ENCODE peak calls at places on chromosomes 13 and 19, in five cellular contexts. E, I, R, X and Q are unnamed samples.

GRCh38 chr19:14432817-14433453 is at the start of gene PKN1:
- DNase-seq in X (no peak), I (peak), R (no peak), E (peak), Q (no peak)

GRCh38 chr13:49214917-49215376 is 5.2 kb upstream of the MLNR start:
- DNase-seq in E (peak), X (peak), I (no peak), R (peak), Q (no peak)

GRCh38 chr13:97298816-97299215 is 76.7 kb downstream of the MBNL2 start:
- DNase-seq in R (peak), E (no peak), I (no peak), X (no peak), Q (no peak)

GRCh38 chr13:98429531-98429930 is 147.4 kb downstream of the STK24 start:
- DNase-seq in X (no peak), R (no peak), E (peak), I (no peak), Q (no peak)

GRCh38 chr19:11378319-11379189 is 4.1 kb downstream of the SWSAP1 start:
- DNase-seq in X (peak), E (peak), R (peak), I (peak), Q (peak)

GRCh38 chr19:32392142-32392541 is 13.4 kb upstream of the DPY19L3 start:
- DNase-seq in X (no peak), E (no peak), I (no peak), R (no peak), Q (no peak)

GRCh38 chr19:45765365-45766292 is 3.4 kb downstream of the SIX5 start:
- DNase-seq in X (no peak), E (no peak), I (peak), R (no peak), Q (no peak)

GRCh38 chr19:38004100-38004504 is 97.1 kb downstream of the SIPA1L3 start:
- DNase-seq in R (peak), X (no peak), I (no peak), E (no peak), Q (no peak)

GRCh38 chr13:41496420-41497234 is 39.3 kb downstream of the RGCC start:
- DNase-seq in X (no peak), R (peak), I (no peak), E (no peak), Q (no peak)

GRCh38 chr13:47794963-47795362 is 206.1 kb downstream of the SUCLA2 start:
- DNase-seq in E (no peak), R (no peak), I (no peak), X (no peak), Q (no peak)

GRCh38 chr19:16779539-16780163 is 49.5 kb upstream of the SIN3B start:
- DNase-seq in R (no peak), E (no peak), X (no peak), I (no peak), Q (no peak)

GRCh38 chr13:97344250-97345175 is 89.5 kb upstream of the RAP2A start:
- DNase-seq in R (peak), X (peak), I (peak), E (peak), Q (no peak)

GRCh38 chr19:51372649-51373504 is at the start of gene NKG7:
- DNase-seq in I (no peak), X (no peak), E (no peak), R (no peak), Q (no peak)
- H3K4me3 ChIP-seq in I (no peak), X (no peak), E (no peak), R (no peak), Q (no peak)

DNA sequence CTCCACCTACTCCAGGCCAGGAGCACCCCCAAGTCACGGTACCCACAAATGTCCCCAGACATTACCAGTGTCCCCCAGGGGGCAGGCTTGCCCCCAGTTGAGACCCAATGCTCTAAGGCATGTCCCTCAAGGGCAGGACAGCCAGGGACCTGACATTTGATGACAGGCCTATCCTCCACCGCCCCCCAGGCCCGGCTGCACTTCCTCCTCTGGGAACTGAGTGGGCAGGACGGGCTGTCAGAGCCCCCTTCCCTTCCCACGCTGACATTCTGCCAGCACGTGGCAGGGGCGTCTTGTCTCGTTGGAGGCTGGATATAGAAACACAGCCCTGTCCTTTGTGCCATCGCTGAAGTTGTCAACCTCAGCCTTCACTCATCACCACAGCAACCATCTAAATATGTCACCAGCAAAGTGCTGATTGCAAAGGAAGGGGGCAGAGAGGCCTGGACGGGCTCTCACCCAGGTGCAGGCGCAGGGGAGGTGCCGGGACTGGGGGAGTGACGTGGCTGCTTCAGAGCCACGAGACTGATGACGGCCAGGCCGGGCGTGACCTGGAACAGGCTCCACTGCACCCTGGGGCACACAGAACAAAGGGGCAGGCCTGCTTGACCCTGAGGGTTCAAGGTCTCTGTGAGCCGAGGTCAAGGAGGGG is 38.4 kb downstream of the GNG7 start:
- DNase-seq in X (no peak), I (no peak), R (no peak), E (no peak), Q (no peak)
- TF ChIP-seq CTCF in X (no peak), I (no peak), R (peak), E (no peak), Q (no peak)

DNA sequence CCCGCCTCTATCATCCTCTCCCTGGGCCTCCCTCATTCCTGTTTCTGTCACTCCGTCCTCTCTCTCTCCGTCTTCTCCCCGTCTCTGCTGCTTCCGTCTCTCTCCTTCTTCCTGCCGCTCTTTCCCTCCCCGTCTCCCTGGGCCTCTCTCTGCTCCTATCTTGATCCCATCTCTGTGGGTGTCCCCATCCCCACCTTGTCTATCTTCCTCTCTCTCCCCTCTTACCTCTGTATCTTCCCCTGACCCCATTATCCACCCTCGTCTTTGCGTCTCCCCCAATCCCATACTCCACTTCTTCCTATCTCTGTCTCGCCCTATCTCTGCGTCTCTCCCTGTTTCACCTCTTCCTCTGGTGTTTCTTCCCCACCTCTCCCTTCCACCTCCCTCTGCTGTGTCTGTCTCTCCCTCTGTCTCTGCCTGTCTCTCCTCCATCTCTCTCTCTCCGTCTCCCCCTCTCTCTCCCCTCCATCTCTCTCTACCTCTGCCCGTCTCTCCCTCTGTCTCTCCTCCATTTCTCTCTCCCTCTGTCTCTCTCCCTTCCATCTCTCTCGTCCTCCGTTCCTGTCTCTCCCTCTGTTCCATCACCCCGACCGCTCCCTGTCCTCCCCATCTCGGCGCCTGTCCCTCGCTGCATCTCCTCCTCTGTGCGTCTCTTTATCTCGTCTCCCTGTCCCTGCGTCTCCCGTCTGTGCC is 4.3 kb downstream of the GRIN2D start:
- DNase-seq in I (no peak), E (no peak), R (no peak), X (no peak), Q (no peak)
- H3K4me3 ChIP-seq in I (no peak), E (no peak), R (peak), X (peak), Q (peak)

GRCh38 chr13:106683179-106683578 is 115.2 kb upstream of the ARGLU1 start:
- DNase-seq in I (no peak), X (no peak), E (no peak), R (no peak), Q (no peak)
- TF ChIP-seq CTCF in I (no peak), X (no peak), E (no peak), R (no peak), Q (no peak)

GRCh38 chr13:100532090-100532766 is 56.4 kb downstream of the GGACT start:
- DNase-seq in E (no peak), I (no peak), X (no peak), R (no peak), Q (peak)

GRCh38 chr13:100533588-100534041 is 55.0 kb downstream of the GGACT start:
- DNase-seq in R (no peak), I (no peak), X (no peak), E (no peak), Q (peak)

GRCh38 chr13:100534911-100535310 is 53.7 kb downstream of the GGACT start:
- DNase-seq in X (no peak), E (no peak), I (no peak), R (no peak), Q (no peak)

GRCh38 chr13:100534147-100534818 is 54.3 kb downstream of the GGACT start:
- DNase-seq in R (no peak), I (no peak), E (no peak), X (no peak), Q (peak)

DNA sequence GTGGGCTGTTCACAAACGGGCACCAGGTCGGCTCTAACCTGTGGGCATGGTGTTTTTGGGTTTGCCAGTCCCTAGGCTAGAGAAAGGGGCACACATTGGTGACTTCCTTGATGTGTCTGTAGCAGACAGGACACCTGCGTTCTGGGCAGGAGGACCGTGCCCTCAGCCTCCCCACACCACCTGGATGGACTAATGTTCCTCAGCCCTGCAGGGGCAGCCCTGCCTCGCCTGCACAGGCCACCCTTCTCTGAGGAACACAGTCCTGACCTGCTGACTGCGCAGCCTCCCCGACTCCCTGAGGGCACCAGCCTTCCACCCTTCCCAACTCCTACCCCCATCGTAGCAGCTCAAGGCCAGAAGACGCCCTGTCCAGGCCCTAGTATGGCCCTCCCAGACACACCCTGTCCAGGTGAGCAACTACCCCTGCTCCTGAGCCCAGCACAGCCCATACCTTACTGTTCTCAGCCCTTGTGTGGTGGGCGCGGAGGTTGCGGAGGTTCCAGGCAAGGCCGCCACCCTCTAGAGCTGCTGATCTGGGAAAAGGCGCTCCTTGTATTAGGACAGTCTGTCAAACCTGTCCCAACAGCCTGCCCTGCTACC is 55.7 kb downstream of the GGACT start:
- DNase-seq in R (no peak), I (no peak), X (no peak), E (no peak), Q (peak)
- H3K4me3 ChIP-seq in R (no peak), I (no peak), X (no peak), E (no peak), Q (no peak)

GRCh38 chr13:77309254-77309653 is 17.6 kb downstream of the MYCBP2 start:
- DNase-seq in E (no peak), I (no peak), X (no peak), R (no peak), Q (no peak)
- TF ChIP-seq CTCF in E (no peak), I (no peak), X (no peak), R (no peak), Q (no peak)

GRCh38 chr19:51127755-51128154 is 3.0 kb downstream of the SIGLEC9 start:
- DNase-seq in R (no peak), X (no peak), I (no peak), E (peak), Q (no peak)

GRCh38 chr19:51135004-51135403 is 7.1 kb upstream of the SIGLEC7 start:
- DNase-seq in X (no peak), I (no peak), R (no peak), E (no peak), Q (no peak)

GRCh38 chr19:51128227-51128626 is 3.5 kb downstream of the SIGLEC9 start:
- DNase-seq in X (no peak), R (no peak), E (peak), I (no peak), Q (no peak)

GRCh38 chr19:51129716-51130115 is 5.0 kb downstream of the SIGLEC9 start:
- DNase-seq in R (no peak), E (no peak), I (no peak), X (no peak), Q (no peak)

DNA sequence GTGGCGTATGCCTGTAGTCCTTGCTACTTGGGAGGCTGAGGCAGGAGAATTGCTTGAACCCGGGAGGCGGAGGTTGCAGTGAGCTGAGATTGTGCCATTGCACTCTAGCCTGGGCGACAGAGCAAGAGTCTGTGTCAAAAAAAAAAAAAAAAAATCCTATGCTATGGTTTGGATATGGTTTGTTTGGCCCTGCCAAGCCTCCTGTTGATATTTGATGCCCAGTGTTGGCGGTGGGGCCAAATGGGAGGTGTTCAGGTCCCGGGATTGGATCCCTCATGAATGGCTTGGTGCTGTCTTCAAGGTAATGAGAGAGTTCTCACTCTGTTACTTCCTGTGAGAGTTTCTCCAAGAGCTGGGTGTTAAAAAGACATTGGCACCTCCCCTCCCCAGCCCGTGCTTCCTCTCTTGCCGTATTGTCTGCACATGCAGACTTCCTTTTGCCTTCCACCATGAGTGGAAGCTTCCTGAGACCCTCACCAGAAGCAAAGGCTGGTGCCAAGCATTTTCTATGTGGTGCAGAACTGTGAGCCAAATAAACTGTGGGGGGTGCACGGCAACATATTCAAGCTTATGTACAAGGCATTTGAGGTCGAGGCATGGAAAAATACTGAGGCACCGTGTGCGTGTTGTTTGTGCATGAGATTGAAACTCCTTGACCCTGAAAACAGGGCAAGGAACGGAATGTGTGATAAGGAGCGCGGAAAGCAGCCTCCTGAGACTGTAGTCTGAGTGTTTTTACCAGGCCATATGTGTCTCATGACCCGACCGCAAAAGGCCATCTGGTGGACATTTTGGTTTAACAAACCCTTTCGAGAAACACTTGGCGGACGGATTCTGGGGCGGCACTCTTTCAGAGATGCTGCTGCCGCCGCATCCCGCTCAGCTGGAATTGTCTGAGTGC is 7.3 kb downstream of the SIGLEC9 start:
- DNase-seq in I (peak), R (no peak), X (no peak), E (peak), Q (no peak)
- H3K4me3 ChIP-seq in I (no peak), R (no peak), X (no peak), E (no peak), Q (no peak)

GRCh38 chr19:19776206-19777008 is 43.5 kb upstream of the ZNF14 start:
- DNase-seq in I (peak), X (peak), R (peak), E (peak), Q (peak)
- TF ChIP-seq CTCF in I (no peak), X (no peak), R (no peak), E (no peak), Q (no peak)

GRCh38 chr13:40439928-40440327 is 226.5 kb downstream of the FOXO1 start:
- DNase-seq in R (no peak), X (no peak), E (no peak), I (peak), Q (no peak)
- H3K4me3 ChIP-seq in R (no peak), X (no peak), E (no peak), I (no peak), Q (peak)

GRCh38 chr19:52453324-52454094 is at the start of gene ZNF578:
- DNase-seq in R (peak), I (peak), E (peak), X (peak), Q (peak)
- TF ChIP-seq CTCF in R (no peak), I (no peak), E (no peak), X (no peak), Q (no peak)